ENCODE peak calls at places on chromosomes 12 and 14, in nine cellular contexts. R is ELF-1; C is activated CD4-positive, alpha-beta T cell treated with anti-CD3 and anti-CD28 coated beads, Interleukin-2, amount 50 U/mL, for 1 hour; V is fibroblast of villous mesenchyme; O is stimulated activated CD4-positive, alpha-beta T cell treated with anti-CD3 and anti-CD28 coated beads, Interleukin-4, amount 100 ng/mL, for 24 hours; G is Caki2; J is nephron progenitor cell; M is lower lobe of right lung; S is T-helper 2 cell treated with Interferon-gamma antibody and Interleukin-4, amounts not matched to agents 5 μg/mL and 100 μg/mL, for 36 hours. X is an unnamed sample.

GRCh38 chr12:121364657-121365265 is 12.6 kb upstream of the ANAPC5 start:
- DNase-seq in R (no peak), C (no peak), V (no peak), O (no peak), G (no peak), J (no peak), M (no peak), S (no peak), X (no peak)

GRCh38 chr12:67661311-67662011 is 12.9 kb downstream of the DYRK2 start:
- DNase-seq in R (no peak), C (no peak), V (peak; percentile 85), O (no peak), G (no peak), J (no peak), M (no peak), S (no peak), X (no peak)

GRCh38 chr12:104457746-104458644 is 1.2 kb downstream of the CHST11 start:
- DNase-seq in R (peak; percentile 23), C (peak; percentile 61), V (no peak), O (peak; percentile 41), G (no peak), J (peak; percentile 44), M (peak; percentile 63), S (peak; percentile 42), X (peak; percentile 55)

GRCh38 chr14:35320472-35320871 is 28.3 kb downstream of the PSMA6 start:
- DNase-seq in R (no peak), C (no peak), V (no peak), O (no peak), G (no peak), J (no peak), M (no peak), S (no peak), X (no peak)

GRCh38 chr12:8991371-8992085 is 2.2 kb downstream of the KLRG1 start:
- DNase-seq in R (no peak), C (no peak), V (no peak), O (no peak), G (no peak), J (no peak), M (no peak), S (no peak), X (no peak)

GRCh38 chr12:118874698-118875548 is 106.4 kb upstream of the SRRM4 start:
- DNase-seq in R (peak; percentile 2), C (no peak), V (no peak), O (no peak), G (no peak), J (peak; percentile 31), M (no peak), S (no peak), X (no peak)

GRCh38 chr12:53868516-53868986 is 70.1 kb upstream of the HOXC13 start:
- DNase-seq in R (peak; percentile 26), C (no peak), V (no peak), O (no peak), G (peak; percentile 74), J (no peak), M (no peak), S (no peak), X (no peak)

GRCh38 chr12:51442324-51442723 is 17.7 kb downstream of the SLC4A8 start:
- DNase-seq in R (no peak), C (no peak), V (peak; percentile 54), O (no peak), G (no peak), J (no peak), M (no peak), S (no peak), X (no peak)

GRCh38 chr14:70631948-70632347 is 9.8 kb upstream of the TTC9 start:
- DNase-seq in R (no peak), C (no peak), V (no peak), O (no peak), G (no peak), J (no peak), M (no peak), S (no peak), X (no peak)

GRCh38 chr14:27730204-27730603 is 1036.4 kb upstream of the FOXG1 start:
- DNase-seq in R (no peak), C (no peak), V (no peak), O (no peak), G (no peak), J (no peak), M (no peak), S (no peak), X (no peak)

GRCh38 chr14:35368583-35368982 is 36.0 kb downstream of the NFKBIA start:
- DNase-seq in R (no peak), C (no peak), V (no peak), O (no peak), G (no peak), J (no peak), M (peak; percentile 36), S (no peak), X (no peak)

GRCh38 chr12:95224202-95225170 is 6.9 kb downstream of the VEZT start:
- DNase-seq in R (no peak), C (no peak), V (no peak), O (peak; percentile 10), G (peak; percentile 49), J (no peak), M (no peak), S (no peak), X (no peak)

GRCh38 chr14:105489607-105490317 is 1.3 kb upstream of the TEDC1 start:
- DNase-seq in R (peak; percentile 92), C (peak; percentile 90), V (peak; percentile 83), O (peak; percentile 87), G (peak; percentile 87), J (peak; percentile 83), M (peak; percentile 89), S (peak; percentile 84), X (peak; percentile 89)

GRCh38 chr14:82419933-82420332 is 886.3 kb upstream of the SEL1L start:
- DNase-seq in R (no peak), C (no peak), V (no peak), O (no peak), G (no peak), J (no peak), M (no peak), S (no peak), X (no peak)

GRCh38 chr12:80419660-80420059 is 24.4 kb upstream of the PTPRQ start:
- DNase-seq in R (no peak), C (no peak), V (no peak), O (no peak), G (no peak), J (no peak), M (no peak), S (no peak), X (no peak)

GRCh38 chr12:113461666-113462065 is 10.0 kb downstream of the LHX5 start:
- DNase-seq in R (peak; percentile 53), C (no peak), V (no peak), O (no peak), G (no peak), J (no peak), M (no peak), S (no peak), X (no peak)

GRCh38 chr12:11059784-11060183 is 2.3 kb downstream of the TAS2R46 start:
- DNase-seq in R (no peak), C (no peak), V (no peak), O (no peak), G (no peak), J (no peak), M (no peak), S (no peak), X (no peak)

GRCh38 chr12:121989951-121990647 is 31.6 kb upstream of the BCL7A start:
- DNase-seq in R (no peak), C (no peak), V (no peak), O (no peak), G (no peak), J (no peak), M (no peak), S (no peak), X (no peak)

GRCh38 chr12:50387972-50388478 is 8.4 kb downstream of the FAM186A start:
- DNase-seq in R (peak; percentile 42), C (no peak), V (no peak), O (no peak), G (no peak), J (no peak), M (no peak), S (no peak), X (no peak)

X was measured in central memory CD4-positive, alpha-beta T cell.